ENCODE peak calls at places on chromosomes 5 and 9, in eight cellular contexts. M is stimulated activated CD8-positive, alpha-beta memory T cell treated with anti-CD3 and anti-CD28 coated beads, Interleukin-2, amount 100 ng/mL, for 48 hours; D is GM19239; J is neural progenitor cell; T is fibroblast of the conjunctiva; C is CD4-positive, alpha-beta memory T cell; Y is Daoy; R is stimulated activated CD4-positive, alpha-beta T cell treated with anti-CD3 and anti-CD28 coated beads, TNF-alpha, amount 100 ng/mL, for 48 hours. U is an unnamed sample.

GRCh38 chr5:156124713-156125112 is 202.3 kb upstream of the SGCD start:
- DNase-seq in M (no peak), D (no peak), J (no peak), T (no peak), C (no peak), Y (no peak), R (no peak), U (no peak)

GRCh38 chr5:114055318-114055788 is 306.5 kb upstream of the KCNN2 start:
- DNase-seq in M (no peak), D (no peak), J (peak; percentile 90), T (no peak), C (no peak), Y (peak; percentile 59), R (no peak), U (no peak)

GRCh38 chr9:101463397-101463796 is 27.8 kb upstream of the ALDOB start:
- DNase-seq in M (no peak), D (no peak), J (no peak), T (no peak), C (no peak), Y (peak; percentile 17), R (no peak), U (no peak)

GRCh38 chr5:179250561-179251225 is 94.6 kb downstream of the ADAMTS2 start:
- DNase-seq in M (no peak), D (no peak), J (no peak), T (no peak), C (no peak), Y (no peak), R (no peak), U (no peak)

GRCh38 chr9:92042260-92042659 is 73.0 kb downstream of the SPTLC1 start:
- DNase-seq in M (no peak), D (no peak), J (no peak), T (no peak), C (no peak), Y (no peak), R (no peak), U (no peak)

GRCh38 chr5:53381-54174 is 38.4 kb upstream of the PLEKHG4B start:
- DNase-seq in M (peak; percentile 47), D (no peak), J (peak; percentile 95), T (no peak), C (no peak), Y (peak; percentile 81), R (peak; percentile 6), U (no peak)

GRCh38 chr9:132798817-132799790 is 79.0 kb downstream of the AK8 start:
- DNase-seq in M (no peak), D (no peak), J (no peak), T (no peak), C (no peak), Y (peak; percentile 71), R (no peak), U (no peak)

GRCh38 chr5:45596320-45596719 is 99.9 kb downstream of the HCN1 start:
- DNase-seq in M (no peak), D (no peak), J (no peak), T (no peak), C (no peak), Y (no peak), R (no peak), U (no peak)

GRCh38 chr5:122102825-122103224 is 24.8 kb upstream of the LOX start:
- DNase-seq in M (no peak), D (no peak), J (no peak), T (peak; percentile 84), C (no peak), Y (peak; percentile 68), R (no peak), U (no peak)

GRCh38 chr5:96258692-96259091 is 174.4 kb downstream of the PCSK1 start:
- DNase-seq in M (no peak), D (no peak), J (no peak), T (no peak), C (no peak), Y (no peak), R (no peak), U (no peak)

GRCh38 chr5:6837519-6838110 is 124.4 kb downstream of the TENT4A start:
- DNase-seq in M (peak; percentile 17), D (peak; percentile 24), J (no peak), T (no peak), C (no peak), Y (no peak), R (peak; percentile 29), U (no peak)

GRCh38 chr9:72042928-72043327 is 17.5 kb downstream of the C9orf57 start:
- DNase-seq in M (no peak), D (no peak), J (no peak), T (no peak), C (no peak), Y (no peak), R (no peak), U (no peak)

GRCh38 chr5:16437974-16438373 is 27.6 kb downstream of the ZNF622 start:
- DNase-seq in M (no peak), D (no peak), J (no peak), T (no peak), C (no peak), Y (no peak), R (no peak), U (no peak)

GRCh38 chr5:124570285-124571035 is 176.0 kb downstream of the ZNF608 start:
- DNase-seq in M (no peak), D (no peak), J (no peak), T (no peak), C (no peak), Y (no peak), R (no peak), U (no peak)

GRCh38 chr5:131305906-131306305 is 42.1 kb downstream of the CDC42SE2 start:
- DNase-seq in M (no peak), D (no peak), J (no peak), T (no peak), C (no peak), Y (peak; percentile 13), R (no peak), U (no peak)

GRCh38 chr9:89178162-89179120 is at the start of gene SHC3:
- DNase-seq in M (no peak), D (no peak), J (peak; percentile 62), T (no peak), C (no peak), Y (peak; percentile 72), R (no peak), U (no peak)